ENCODE peak calls at places on chromosomes 13 and 19, in five cellular contexts. A, P, G, X and S are unnamed samples.

GRCh38 chr13:24228852-24229458 is 68.4 kb downstream of the SPATA13 start:
- DNase-seq in A (peak), P (peak), G (no peak), X (no peak), S (peak)

GRCh38 chr19:51407631-51408131 is 9.8 kb downstream of the SIGLEC10 start:
- DNase-seq in A (peak), P (no peak), G (peak), X (no peak), S (peak)

GRCh38 chr13:98992355-98992754 is 14.5 kb upstream of the DOCK9 start:
- DNase-seq in A (peak), P (no peak), G (no peak), X (no peak), S (peak)

GRCh38 chr13:31765441-31765840 is 26.1 kb downstream of the RXFP2 start:
- DNase-seq in A (no peak), P (peak), G (no peak), X (no peak), S (peak)

GRCh38 chr19:51698296-51698695 is 5.2 kb downstream of the SPACA6 start:
- DNase-seq in A (no peak), P (peak), G (no peak), X (no peak), S (peak)

GRCh38 chr13:76948139-76948538 is at the start of gene ACOD1:
- DNase-seq in A (no peak), P (no peak), G (no peak), X (no peak), S (peak)

GRCh38 chr19:11373166-11373884 is 1.1 kb upstream of the SWSAP1 start:
- DNase-seq in A (peak), P (no peak), G (no peak), X (no peak), S (no peak)

GRCh38 chr13:48078251-48078656 is 16.6 kb downstream of the MED4 start:
- DNase-seq in A (peak), P (no peak), G (peak), X (no peak), S (no peak)

GRCh38 chr13:101523732-101524131 is 71.3 kb downstream of the ITGBL1 start:
- DNase-seq in A (no peak), P (peak), G (no peak), X (no peak), S (peak)

GRCh38 chr19:27964165-27964564 is 1248.8 kb downstream of the UQCRFS1 start:
- DNase-seq in A (no peak), P (no peak), G (no peak), X (no peak), S (peak)

GRCh38 chr19:29586401-29586800 is 19.7 kb upstream of the POP4 start:
- DNase-seq in A (no peak), P (no peak), G (no peak), X (no peak), S (no peak)

GRCh38 chr19:15008308-15008707 is 28.6 kb upstream of the SLC1A6 start:
- DNase-seq in A (no peak), P (no peak), G (no peak), X (no peak), S (no peak)

GRCh38 chr13:80430561-80430960 is 89.6 kb upstream of the SPRY2 start:
- DNase-seq in A (no peak), P (peak), G (no peak), X (no peak), S (peak)

GRCh38 chr13:91136806-91137205 is 210.7 kb upstream of the MIR17HG start:
- DNase-seq in A (no peak), P (no peak), G (no peak), X (no peak), S (no peak)

GRCh38 chr19:35612224-35612558 is 344 bp upstream of the HAUS5 start:
- DNase-seq in A (no peak), P (no peak), G (no peak), X (no peak), S (no peak)

GRCh38 chr19:35608250-35608649 is 4.3 kb upstream of the HAUS5 start:
- DNase-seq in A (no peak), P (no peak), G (no peak), X (no peak), S (peak)

GRCh38 chr19:35609881-35610353 is 2.6 kb upstream of the HAUS5 start:
- DNase-seq in A (no peak), P (no peak), G (no peak), X (no peak), S (no peak)

GRCh38 chr19:35612559-35613321 is at the start of gene HAUS5:
- DNase-seq in A (peak), P (peak), G (peak), X (peak), S (peak)

DNA sequence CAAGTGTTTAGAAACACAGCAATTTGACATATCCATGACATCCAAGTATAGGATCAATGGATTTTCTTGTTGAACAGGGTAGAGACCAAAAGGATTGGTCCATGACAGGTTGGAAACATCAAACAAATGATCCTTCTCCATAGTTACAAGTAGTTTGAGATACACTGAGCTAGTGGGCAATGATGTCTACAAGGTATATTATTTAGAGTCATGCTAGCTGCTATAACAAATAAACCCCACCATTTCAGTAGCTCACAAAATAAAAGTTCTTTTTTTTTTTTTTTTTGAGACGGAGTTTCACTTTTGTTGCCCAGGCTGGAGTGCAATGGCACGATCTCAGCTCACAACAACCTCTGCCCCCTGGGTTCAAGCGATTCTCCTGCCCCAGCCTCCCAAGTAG is 4.9 kb upstream of the HAUS5 start:
- DNase-seq in A (no peak), P (no peak), G (no peak), X (no peak), S (no peak)
- H3K4me3 ChIP-seq in A (no peak), P (no peak), G (no peak), X (no peak), S (no peak)

GRCh38 chr19:34838248-34838647 is 65.2 kb upstream of the ZNF599 start:
- DNase-seq in A (no peak), P (no peak), G (no peak), X (no peak), S (peak)
- TF ChIP-seq CTCF in A (no peak), P (peak), G (no peak), X (no peak), S (no peak)

GRCh38 chr19:56133858-56134654 is 7.0 kb upstream of the ZNF444 start:
- DNase-seq in A (no peak), P (no peak), G (no peak), X (no peak), S (peak)
- H3K4me3 ChIP-seq in A (no peak), P (no peak), G (no peak), X (no peak), S (no peak)

GRCh38 chr19:35140207-35140897 is 1.7 kb downstream of the FXYD1 start:
- DNase-seq in A (no peak), P (no peak), G (no peak), X (peak), S (no peak)
- TF ChIP-seq CTCF in A (no peak), P (no peak), G (no peak), X (no peak), S (no peak)

GRCh38 chr13:114299604-114300305 is 14.5 kb upstream of the CHAMP1 start:
- DNase-seq in A (no peak), P (no peak), G (no peak), X (no peak), S (no peak)
- H3K4me3 ChIP-seq in A (no peak), P (no peak), G (no peak), X (no peak), S (no peak)

DNA sequence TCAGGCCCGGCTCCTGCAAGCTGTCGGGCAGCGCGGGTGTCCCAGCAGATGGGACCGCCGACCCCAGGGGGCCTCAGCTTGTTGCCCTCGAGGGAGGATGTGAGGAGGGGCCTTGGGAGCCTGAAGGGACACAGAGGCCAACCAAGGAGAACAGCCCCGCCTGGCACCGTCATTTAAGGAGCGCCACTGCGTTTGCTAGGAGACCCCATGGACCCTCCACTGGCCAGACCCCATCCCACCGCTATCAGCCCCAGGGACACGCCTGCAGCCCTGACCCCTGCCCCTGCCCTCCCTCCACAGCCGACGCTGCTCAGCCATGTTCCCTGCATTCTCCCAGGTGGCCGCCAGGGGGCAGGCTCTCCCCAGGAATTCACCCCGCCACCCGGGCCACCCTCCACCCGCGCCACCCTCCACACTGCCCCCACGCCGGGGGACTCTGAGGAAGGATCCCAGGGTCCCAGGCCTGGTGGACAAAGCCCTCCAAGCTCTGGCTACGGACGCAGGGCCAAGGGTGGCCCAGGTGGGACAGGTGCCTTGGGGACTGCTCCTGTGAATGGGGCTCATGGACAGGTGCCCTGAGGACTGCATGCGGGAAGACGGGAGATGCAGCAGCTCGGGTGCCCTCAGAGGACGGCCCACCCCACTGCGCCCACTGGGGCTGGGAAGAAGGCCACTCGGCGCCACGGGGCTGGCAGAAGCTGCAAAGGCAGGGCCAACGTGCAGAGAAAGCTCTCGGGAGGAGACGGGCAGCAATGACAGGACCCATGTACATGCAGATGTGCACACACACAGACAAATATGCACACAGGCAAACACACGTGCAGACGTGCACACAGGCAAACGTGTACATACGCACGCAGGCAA is 34.4 kb downstream of the PIP5K1C start:
- DNase-seq in A (peak), P (no peak), G (peak), X (peak), S (peak)
- TF ChIP-seq CTCF in A (peak), P (peak), G (peak), X (peak), S (peak)